ENCODE peak calls at places on chromosomes 3 and 15, in four cellular contexts. Z, Q, O and T are unnamed samples.

GRCh38 chr3:195209083-195209835 is 61.7 kb downstream of the XXYLT1 start:
- DNase-seq in O (no peak), Q (no peak), Z (no peak), T (no peak)

GRCh38 chr3:112007641-112008040 is 8.9 kb downstream of the TAGLN3 start:
- DNase-seq in Q (peak), O (peak), Z (peak), T (peak)

GRCh38 chr15:77144028-77144427 is 73.1 kb upstream of the TSPAN3 start:
- DNase-seq in Q (no peak), O (peak), Z (peak), T (peak)

GRCh38 chr3:187286467-187287059 is 5.0 kb downstream of the MASP1 start:
- DNase-seq in Z (peak), Q (peak), O (peak), T (peak)

GRCh38 chr15:51403072-51403878 is 61.8 kb downstream of the GLDN start:
- DNase-seq in Z (no peak), O (peak), Q (peak), T (no peak)

GRCh38 chr3:160108357-160108756 is 116.9 kb upstream of the C3orf80 start:
- DNase-seq in Z (no peak), Q (no peak), O (no peak), T (no peak)

GRCh38 chr3:94787734-94788133 is 724.9 kb downstream of the NSUN3 start:
- DNase-seq in Q (no peak), Z (no peak), O (no peak), T (no peak)

GRCh38 chr3:105868450-105868744 is 415 bp downstream of the CBLB start:
- DNase-seq in Z (peak), Q (no peak), O (no peak), T (no peak)

GRCh38 chr3:156175570-156175969 is 55.2 kb downstream of the KCNAB1 start:
- DNase-seq in O (no peak), Q (no peak), Z (peak), T (no peak)